ENCODE peak calls at places on chromosomes 3 and 15, in four cellular contexts. O is B cell; Q is stimulated activated naive B cell treated with anti-CD40 and anti-IgM and Interleukin-4, amounts not matched to agents 10 μg/mL and 1 μg/mL and 100 μg/mL, for 72 hours; J is NCI-H2081. D is an unnamed sample.

GRCh38 chr3:108322352-108322751 is 26.0 kb downstream of the HHLA2 start:
- DNase-seq in J (no peak), Q (no peak), O (peak; percentile 46), D (no peak)

GRCh38 chr3:17140670-17141505 is 256.1 kb downstream of the PLCL2 start:
- DNase-seq in J (no peak), Q (no peak), O (no peak), D (no peak)

GRCh38 chr3:63248015-63248414 is 30.1 kb upstream of the SYNPR start:
- DNase-seq in Q (no peak), O (no peak), J (no peak), D (no peak)

GRCh38 chr3:10437995-10438901 is 67.1 kb downstream of the ATP2B2 start:
- DNase-seq in Q (no peak), O (no peak), J (no peak), D (no peak)

GRCh38 chr3:3038201-3038991 is 71.8 kb downstream of the IL5RA start:
- DNase-seq in J (no peak), O (no peak), Q (no peak), D (no peak)

GRCh38 chr15:40379853-40380252 is 2.7 kb upstream of the KNSTRN start:
- DNase-seq in Q (no peak), J (no peak), O (no peak), D (no peak)

GRCh38 chr15:23797747-23798157 is 110.6 kb upstream of the NDN start:
- DNase-seq in Q (no peak), J (no peak), O (no peak), D (peak; percentile 82)

GRCh38 chr3:139319428-139320402 is 24.1 kb upstream of the MRPS22 start:
- DNase-seq in O (no peak), Q (no peak), J (peak; percentile 26), D (no peak)

GRCh38 chr15:88688394-88688933 is 49.6 kb downstream of the ISG20 start:
- DNase-seq in J (no peak), O (no peak), Q (no peak), D (no peak)

GRCh38 chr15:92377083-92377789 is 16.4 kb upstream of the ST8SIA2 start:
- DNase-seq in O (no peak), Q (no peak), J (no peak), D (no peak)

GRCh38 chr3:32177702-32178198 is 60.7 kb upstream of the CMTM8 start:
- DNase-seq in O (peak; percentile 52), J (peak; percentile 83), Q (peak; percentile 41), D (peak; percentile 66)

GRCh38 chr3:184171562-184171961 is 3.1 kb upstream of the AP2M1 start:
- DNase-seq in O (no peak), Q (no peak), J (no peak), D (no peak)

GRCh38 chr3:66472313-66473134 is 28.3 kb downstream of the LRIG1 start:
- DNase-seq in J (no peak), O (peak; percentile 29), Q (peak; percentile 67), D (no peak)

GRCh38 chr15:85473455-85473854 is 93.1 kb downstream of the AKAP13 start:
- DNase-seq in J (no peak), Q (no peak), O (no peak), D (no peak)

GRCh38 chr3:185629554-185630181 is 43.6 kb downstream of the SENP2 start:
- DNase-seq in Q (no peak), O (no peak), J (no peak), D (peak; percentile 51)

GRCh38 chr15:90029024-90029423 is 27.9 kb downstream of the ZNF710 start:
- DNase-seq in O (no peak), J (no peak), Q (no peak), D (no peak)

GRCh38 chr15:57537072-57537471 is 54.6 kb upstream of the MYZAP start:
- DNase-seq in O (no peak), Q (no peak), J (peak; percentile 60), D (no peak)

GRCh38 chr15:70254186-70254974 is 156.7 kb upstream of the TLE3 start:
- DNase-seq in J (peak; percentile 19), O (no peak), Q (no peak), D (no peak)

GRCh38 chr3:28476764-28477163 is 128.1 kb upstream of the AZI2 start:
- DNase-seq in J (no peak), Q (no peak), O (no peak), D (no peak)

GRCh38 chr3:133834621-133835417 is 29.2 kb downstream of the SRPRB start:
- DNase-seq in J (no peak), O (no peak), Q (no peak), D (no peak)

GRCh38 chr15:45854455-45855202 is 219.8 kb downstream of the SQOR start:
- DNase-seq in J (no peak), Q (no peak), O (no peak), D (no peak)

D was measured in NCI-H748 treated with DMSO at 0.1 percent for 48 hours.